ENCODE peak calls at places on chromosomes 4 and X, in ten cellular contexts. S, D, Z, K, B, F, C, P, G and E are unnamed samples.

GRCh38 chrX:15493118-15494082 is at the start of gene PIR:
- DNase-seq in K (peak), C (peak), S (peak), B (peak), G (peak), P (peak), F (peak), D (peak), Z (peak), E (peak)

GRCh38 chr4:107743532-107743931 is 23.5 kb upstream of the PAPSS1 start:
- DNase-seq in D (no peak), Z (no peak), P (no peak), B (no peak), C (no peak), K (no peak), G (no peak), F (no peak), S (no peak), E (no peak)

GRCh38 chr4:41363384-41363981 is 106.8 kb downstream of the UCHL1 start:
- DNase-seq in B (peak), G (no peak), K (no peak), F (peak), S (peak), Z (no peak), C (no peak), D (peak), P (peak), E (peak)

GRCh38 chr4:155781432-155781831 is 22.6 kb downstream of the GUCY1B1 start:
- DNase-seq in Z (no peak), C (no peak), B (no peak), G (no peak), P (no peak), F (no peak), S (no peak), K (no peak), D (no peak), E (no peak)

GRCh38 chrX:13101439-13102139 is 57.2 kb upstream of the FAM9C start:
- DNase-seq in Z (no peak), C (peak), F (peak), D (peak), P (no peak), S (no peak), K (peak), G (peak), B (peak), E (peak)

GRCh38 chr4:103046416-103047290 is 27.1 kb upstream of the SLC9B1 start:
- DNase-seq in S (peak), D (no peak), P (peak), B (peak), C (peak), G (peak), F (peak), K (peak), Z (peak), E (no peak)

GRCh38 chrX:47515941-47516649 is 33.1 kb upstream of the ZNF41 start:
- DNase-seq in G (no peak), B (peak), D (peak), Z (no peak), F (peak), P (no peak), S (no peak), C (no peak), K (no peak), E (no peak)

GRCh38 chrX:20320461-20321159 is 53.9 kb upstream of the RPS6KA3 start:
- DNase-seq in D (no peak), C (peak), F (no peak), K (peak), P (no peak), B (no peak), S (no peak), G (no peak), Z (no peak), E (no peak)

GRCh38 chr4:2741626-2742025 is 14.5 kb downstream of the TNIP2 start:
- DNase-seq in C (no peak), K (no peak), S (no peak), B (peak), D (no peak), Z (no peak), F (peak), P (no peak), G (no peak), E (no peak)